ENCODE peak calls at places on chromosomes 7 and 10, in five cellular contexts. A, U, C, G and V are unnamed samples.

GRCh38 chr7:29754874-29755490 is 51.3 kb upstream of the WIPF3 start:
- DNase-seq in A (no peak), U (no peak), C (no peak), G (no peak), V (no peak)

GRCh38 chr10:126421745-126422144 is 33.5 kb upstream of the ADAM12 start:
- DNase-seq in A (peak), U (no peak), C (no peak), G (no peak), V (no peak)

GRCh38 chr7:155998766-155999630 is 186.7 kb upstream of the SHH start:
- DNase-seq in A (no peak), U (no peak), C (no peak), G (no peak), V (no peak)

GRCh38 chr7:22651534-22652243 is 75.3 kb upstream of the IL6 start:
- DNase-seq in A (no peak), U (no peak), C (no peak), G (no peak), V (no peak)

GRCh38 chr10:131723601-131724530 is 176.9 kb upstream of the PPP2R2D start:
- DNase-seq in A (no peak), U (no peak), C (no peak), G (no peak), V (peak)

GRCh38 chr7:84058311-84059076 is 136.1 kb downstream of the SEMA3A start:
- DNase-seq in A (no peak), U (no peak), C (no peak), G (peak), V (no peak)

GRCh38 chr7:82098410-82098809 is 328.6 kb upstream of the HGF start:
- DNase-seq in A (no peak), U (no peak), C (no peak), G (no peak), V (no peak)

GRCh38 chr7:148242271-148242801 is 348.2 kb upstream of the C7orf33 start:
- DNase-seq in A (no peak), U (no peak), C (peak), G (peak), V (peak)

GRCh38 chr10:80739328-80739727 is 201.6 kb downstream of the SH2D4B start:
- DNase-seq in A (no peak), U (no peak), C (no peak), G (no peak), V (no peak)

GRCh38 chr10:2772791-2773644 is 294.3 kb upstream of the PFKP start:
- DNase-seq in A (no peak), U (no peak), C (no peak), G (no peak), V (no peak)

DNA sequence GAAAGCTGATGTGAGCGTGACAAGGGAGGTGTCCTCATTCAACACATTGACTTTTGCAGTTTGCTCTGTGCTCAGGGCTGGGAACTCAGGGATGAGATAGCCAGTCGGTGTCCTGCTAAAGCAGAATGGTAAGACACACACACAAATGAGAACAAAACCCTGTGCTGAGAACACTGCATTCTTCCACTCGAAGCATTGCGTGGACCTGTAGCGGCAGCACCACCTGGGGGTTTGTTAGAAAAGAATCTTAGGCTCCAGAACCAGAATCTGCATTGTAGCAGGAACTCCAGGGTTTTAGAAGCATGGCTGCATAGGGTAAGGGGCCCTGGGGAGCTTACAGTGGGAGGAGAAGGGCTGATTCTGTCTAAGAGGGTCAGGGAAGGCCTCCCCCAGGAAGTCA is 21.5 kb upstream of the OGDHL start:
- DNase-seq in A (no peak), U (no peak), C (no peak), G (no peak), V (no peak)
- TF ChIP-seq CTCF in A (no peak), U (no peak), C (no peak), G (no peak), V (no peak)

GRCh38 chr7:110724811-110725210 is 366.1 kb upstream of the LRRN3 start:
- DNase-seq in A (no peak), U (no peak), C (no peak), G (no peak), V (no peak)
- TF ChIP-seq CTCF in A (no peak), U (no peak), C (no peak), G (no peak), V (no peak)

DNA sequence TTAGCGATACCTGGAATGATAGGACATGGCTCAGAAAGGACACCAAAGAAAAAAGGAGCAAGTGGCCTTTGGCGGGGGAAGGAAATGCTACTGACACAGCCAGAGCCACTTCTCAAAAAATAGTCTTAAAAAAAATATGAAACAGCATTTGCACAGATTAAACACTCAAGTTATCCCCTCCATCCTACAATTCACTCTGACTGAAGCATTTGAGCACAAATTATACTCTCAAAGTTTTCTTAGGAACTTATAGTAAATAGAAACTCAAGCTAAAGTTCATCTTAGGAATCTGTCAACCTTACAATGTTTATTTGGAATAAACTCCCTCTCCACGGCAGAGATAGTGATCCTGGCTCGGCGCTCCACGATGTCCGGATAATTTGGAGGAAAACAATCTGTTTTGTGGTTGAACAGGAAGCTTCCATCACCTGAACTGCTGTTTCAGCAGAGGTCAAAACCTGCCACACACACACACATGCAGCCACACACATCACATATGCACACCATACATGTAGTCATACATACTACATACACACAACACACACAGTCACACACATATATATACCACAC is 79.8 kb downstream of the C7orf25 start:
- DNase-seq in A (no peak), U (no peak), C (no peak), G (no peak), V (no peak)
- TF ChIP-seq CTCF in A (no peak), U (no peak), C (no peak), G (no peak), V (no peak)

DNA sequence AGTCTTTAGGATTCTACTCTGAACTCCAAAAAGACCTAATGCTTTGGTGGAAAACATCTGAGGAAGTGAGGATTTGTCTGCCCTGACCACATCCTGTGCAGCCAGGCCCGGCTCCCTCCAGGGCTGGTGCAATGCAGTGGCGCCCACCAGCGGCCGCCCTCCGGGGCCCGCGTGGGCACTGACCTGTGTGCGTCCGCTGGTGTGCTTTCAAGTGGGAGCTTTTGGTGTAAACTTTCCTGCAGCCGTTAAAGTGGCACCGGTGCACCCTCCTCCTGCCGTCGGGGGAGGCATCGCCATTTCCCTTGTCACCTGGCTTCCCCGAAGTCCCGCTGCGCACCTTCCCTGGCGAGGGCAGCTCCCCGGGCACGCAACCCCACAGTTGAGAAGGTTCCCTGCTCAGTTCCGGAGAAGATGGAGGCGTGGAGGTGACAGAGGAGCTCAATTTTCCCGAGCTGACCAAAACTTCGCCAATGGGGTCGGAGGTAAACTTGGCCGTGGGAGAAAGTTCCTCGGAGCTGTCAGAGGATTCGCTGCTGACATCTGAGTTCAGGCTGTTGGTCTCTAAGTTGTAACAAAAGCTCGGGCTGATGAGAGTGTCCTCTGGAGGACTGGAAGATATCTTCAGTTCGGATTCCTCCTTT is 3.4 kb downstream of the KLF6 start:
- DNase-seq in A (no peak), U (no peak), C (peak), G (no peak), V (no peak)
- TF ChIP-seq CTCF in A (peak), U (peak), C (no peak), G (no peak), V (no peak)

GRCh38 chr7:73742338-73742752 is 3.7 kb upstream of the ABHD11 start:
- DNase-seq in A (no peak), U (no peak), C (peak), G (no peak), V (peak)
- TF ChIP-seq CTCF in A (no peak), U (no peak), C (no peak), G (no peak), V (no peak)